ENCODE peak calls at places on chromosomes 16 and 17, in eight cellular contexts. Y is OCI-LY7; U is astrocyte; R is A549; N is tibial nerve; L is CD8-positive, alpha-beta memory T cell; P is colonic mucosa; K is uterus. V is an unnamed sample. For H3K9me3 and H3K4me1, the result is how much of the 10 kb centered on the place peaks cover.

GRCh38 chr17:2545393-2545792 is 33.7 kb upstream of the METTL16 start:
- DNase-seq in R (no peak), L (no peak), U (no peak), Y (no peak), P (no peak), K (no peak), N (no peak), V (no peak)

GRCh38 chr16:88701541-88702363 is 4.5 kb downstream of the RNF166 start:
- DNase-seq in K (no peak), R (no peak), L (no peak), Y (no peak), N (no peak), U (no peak), P (no peak), V (no peak)

GRCh38 chr17:81909966-81910839 is 996 bp downstream of the PCYT2 start:
- DNase-seq in Y (peak), L (no peak), K (no peak), P (peak), N (no peak), U (no peak), R (no peak), V (no peak)

GRCh38 chr16:1950559-1950958 is 3.9 kb downstream of the RPL3L start:
- DNase-seq in U (no peak), P (no peak), Y (no peak), N (no peak), L (no peak), K (no peak), R (no peak), V (no peak)

GRCh38 chr17:39196820-39197331 is 593 bp downstream of the CACNB1 start:
- DNase-seq in L (no peak), K (peak), U (no peak), N (no peak), Y (peak), R (peak), P (peak), V (peak)

GRCh38 chr17:67800495-67800928 is 24.8 kb upstream of the BPTF start:
- DNase-seq in K (peak), R (peak), P (peak), U (peak), N (peak), L (peak), Y (peak), V (peak)

GRCh38 chr17:12097326-12097725 is 76.6 kb downstream of the MAP2K4 start:
- DNase-seq in R (no peak), P (no peak), U (no peak), K (no peak), N (no peak), L (no peak), Y (no peak), V (no peak)

GRCh38 chr16:49473131-49473530 is 99.5 kb downstream of the C16orf78 start:
- DNase-seq in L (no peak), U (no peak), Y (no peak), R (no peak), K (no peak), P (no peak), N (no peak), V (no peak)

GRCh38 chr17:56047321-56047720 is 106.0 kb upstream of the ANKFN1 start:
- DNase-seq in K (no peak), L (no peak), P (no peak), R (no peak), Y (no peak), N (no peak), U (no peak), V (no peak)

GRCh38 chr17:78315355-78316114 is 44.3 kb downstream of the SOCS3 start:
- DNase-seq in L (no peak), Y (no peak), K (peak), R (peak), U (peak), N (peak), P (peak), V (no peak)

GRCh38 chr17:61397086-61397842 is 2.4 kb upstream of the TBX2 start:
- DNase-seq in R (no peak), P (no peak), L (peak), U (no peak), K (no peak), N (no peak), Y (no peak), V (no peak)

GRCh38 chr16:50268352-50268751 is 2.0 kb downstream of the ADCY7 start:
- DNase-seq in U (no peak), K (no peak), Y (peak), R (no peak), L (peak), N (no peak), P (no peak), V (no peak)

GRCh38 chr17:4536259-4536741 is 18.9 kb downstream of the MYBBP1A start:
- DNase-seq in N (no peak), L (no peak), P (no peak), R (no peak), Y (no peak), U (peak), K (peak), V (no peak)

GRCh38 chr16:21524068-21524751 is 75.2 kb upstream of the METTL9 start:
- DNase-seq in N (no peak), K (no peak), L (peak), Y (no peak), R (no peak), P (no peak), U (no peak), V (no peak)

GRCh38 chr17:30597776-30598288 is 120.6 kb downstream of the GOSR1 start:
- DNase-seq in Y (no peak), L (no peak), N (no peak), P (no peak), K (no peak), R (no peak), U (no peak), V (no peak)

GRCh38 chr17:82838386-82839063 is 1.3 kb downstream of the ZNF750 start:
- DNase-seq in L (no peak), R (no peak), N (no peak), U (no peak), P (peak), Y (no peak), K (no peak), V (no peak)

DNA sequence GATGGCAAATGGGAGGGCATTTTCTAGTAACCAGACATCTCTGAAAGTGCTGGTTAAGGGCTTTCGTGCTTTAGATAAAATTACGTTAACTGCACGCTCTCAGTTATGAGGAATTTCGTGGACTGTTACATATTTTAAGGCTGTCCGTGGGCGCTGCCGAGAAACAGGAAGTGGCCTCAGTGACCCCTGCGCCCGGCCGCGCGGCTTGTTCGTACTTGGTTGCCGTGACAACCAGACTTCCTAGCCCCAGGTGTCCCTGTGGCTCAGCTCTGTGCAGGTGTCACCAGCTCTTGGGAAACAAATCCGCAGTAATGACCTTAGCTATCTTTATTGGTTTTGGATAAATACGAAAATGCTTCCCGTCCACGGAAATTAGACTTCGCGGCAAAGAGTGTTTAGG is 52.7 kb downstream of the LMF1 start:
- DNase-seq in R (no peak), P (peak), N (no peak), L (peak), U (no peak), K (no peak), Y (no peak), V (no peak)
- H3K9me3 ChIP-seq in R (under half), P (under half), N (under half), L (under half), U (under half), K (under half), Y (under half), V (under half)

GRCh38 chr17:45345554-45346254 is 28.9 kb upstream of the MAP3K14 start:
- DNase-seq in U (peak), Y (no peak), K (no peak), L (no peak), R (peak), P (no peak), N (no peak), V (no peak)
- H3K27ac ChIP-seq in U (no peak), Y (no peak), K (peak), L (no peak), R (peak), P (no peak), N (peak), V (no peak)

GRCh38 chr17:35801583-35802224 is 6.3 kb upstream of the MMP28 start:
- DNase-seq in R (no peak), U (peak), Y (peak), P (peak), L (no peak), N (no peak), K (peak), V (no peak)
- H3K4me1 ChIP-seq in R (under half), U (under half), Y (under half), P (under half), L (under half), N (under half), K (under half), V (under half)

DNA sequence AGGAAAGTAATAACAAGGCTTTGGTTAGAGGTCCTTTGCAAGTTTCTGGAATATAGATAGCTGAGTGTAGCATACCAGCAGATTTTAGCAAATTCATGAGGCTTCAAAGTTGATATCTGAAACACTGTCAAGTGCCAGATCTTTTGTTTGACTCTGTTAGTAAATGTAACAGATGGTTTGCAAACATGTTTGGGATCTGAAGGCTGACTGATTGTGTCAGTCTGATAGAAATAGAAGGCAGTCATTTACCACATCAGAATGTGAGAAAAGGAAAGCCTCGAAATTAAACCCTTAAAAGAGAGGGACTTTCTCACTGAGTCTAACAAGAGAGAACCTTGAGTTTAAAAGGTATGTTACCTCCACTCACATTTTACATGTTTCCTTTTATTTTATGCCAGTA is 371.5 kb downstream of the KIF2B start:
- DNase-seq in K (no peak), U (no peak), Y (no peak), L (no peak), P (no peak), R (no peak), N (no peak), V (no peak)
- H3K9me3 ChIP-seq in K (under half), U (under half), Y (under half), L (under half), P (under half), R (under half), N (under half), V (under half)

GRCh38 chr16:66872524-66872923 is 7.8 kb upstream of the PDP2 start:
- DNase-seq in L (no peak), K (no peak), U (no peak), R (no peak), N (no peak), P (peak), Y (no peak), V (no peak)
- H3K27ac ChIP-seq in L (peak), K (peak), U (no peak), R (peak), N (no peak), P (peak), Y (no peak), V (no peak)

GRCh38 chr17:74442670-74443515 is 11.0 kb downstream of the GPRC5C start:
- DNase-seq in K (peak), U (no peak), R (peak), N (peak), L (no peak), Y (peak), P (peak), V (no peak)
- H3K4me1 ChIP-seq in K (under half), U (under half), R (under half), N (under half), L (under half), Y (under half), P (under half), V (under half)

DNA sequence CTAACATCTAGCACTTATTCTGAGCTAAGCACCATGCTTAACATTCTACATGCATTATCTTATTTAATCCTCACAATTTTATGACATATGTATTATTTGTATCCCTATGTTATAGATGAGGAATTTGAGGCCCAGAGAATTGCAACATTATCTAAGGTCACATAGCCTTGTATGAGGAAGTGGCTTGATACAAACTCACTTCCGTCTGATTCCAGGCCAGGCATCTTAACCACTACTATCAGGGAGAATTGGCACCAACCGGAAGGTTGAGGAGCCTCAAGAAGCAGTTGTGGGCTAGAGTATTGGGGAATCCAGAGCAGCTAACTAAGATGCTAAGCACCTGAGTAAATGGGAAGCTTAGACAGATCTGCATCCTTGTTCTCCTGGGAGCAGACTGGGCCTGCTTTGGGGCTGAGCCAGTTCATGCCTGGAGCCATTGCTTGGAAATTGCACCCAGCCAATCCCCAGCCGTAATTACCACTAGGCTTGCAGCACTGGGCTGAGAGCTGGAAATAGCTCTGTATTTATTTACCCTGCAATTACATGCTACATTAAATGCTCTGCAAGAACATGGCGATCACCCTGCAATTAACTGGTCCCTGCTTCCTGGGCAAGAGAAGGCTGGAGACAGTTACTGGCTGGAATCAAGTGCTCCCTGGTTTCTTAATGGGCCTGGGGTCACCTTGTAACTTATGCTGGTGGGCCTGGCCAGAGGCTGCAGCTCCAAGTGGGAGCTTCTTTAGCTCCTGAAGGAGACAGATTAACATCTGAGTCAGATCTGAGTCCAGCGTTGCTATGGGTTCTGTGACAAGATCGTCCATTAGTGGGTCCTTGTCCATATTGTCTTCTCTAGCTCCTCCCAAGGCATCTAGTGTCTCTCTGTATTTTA is 273.1 kb upstream of the CCL2 start:
- DNase-seq in R (no peak), U (no peak), N (no peak), Y (no peak), L (no peak), P (peak), K (no peak), V (no peak)
- H3K9me3 ChIP-seq in R (under half), U (under half), N (under half), Y (under half), L (under half), P (under half), K (under half), V (under half)